ENCODE peak calls at places on chromosomes 1 and 21, in seven cellular contexts. A, K, I, W, F, M and B are unnamed samples.
A peak's percentile ranks its signal among the peaks of the same experiment; 100 is the strongest.

GRCh38 chr21:41750051-41750450 is 16.8 kb downstream of the RIPK4 start:
- DNase-seq in A (no peak), M (no peak), F (no peak), I (no peak), W (no peak), K (no peak), B (no peak)

GRCh38 chr1:228471762-228472398 is 15.3 kb upstream of the RNF187 start:
- DNase-seq in A (no peak), W (peak; percentile 85), K (peak; percentile 74), M (no peak), F (no peak), I (peak; percentile 66), B (peak; percentile 68)

GRCh38 chr1:23581219-23581618 is 21.9 kb upstream of the ID3 start:
- DNase-seq in K (peak; percentile 86), W (peak; percentile 93), M (no peak), I (peak; percentile 31), A (no peak), F (peak; percentile 77), B (peak; percentile 96)

GRCh38 chr21:40516336-40516735 is 330.6 kb downstream of the DSCAM start:
- DNase-seq in W (no peak), I (no peak), M (no peak), K (no peak), A (peak; percentile 51), F (no peak), B (no peak)

GRCh38 chr1:207883104-207883651 is 27.7 kb downstream of the CD34 start:
- DNase-seq in M (no peak), K (no peak), F (no peak), I (no peak), A (no peak), W (no peak), B (no peak)

GRCh38 chr1:66399888-66400529 is 133.9 kb upstream of the SGIP1 start:
- DNase-seq in F (no peak), A (no peak), M (no peak), K (peak; percentile 42), W (peak; percentile 6), I (peak; percentile 18), B (peak; percentile 51)

GRCh38 chr1:62417351-62417999 is 19.4 kb upstream of the USP1 start:
- DNase-seq in A (no peak), F (no peak), M (no peak), W (peak; percentile 27), I (peak; percentile 25), K (peak; percentile 34), B (no peak)

GRCh38 chr1:204858381-204858821 is 12.3 kb upstream of the NFASC start:
- DNase-seq in W (no peak), I (peak; percentile 18), M (no peak), F (no peak), A (no peak), K (no peak), B (no peak)

GRCh38 chr1:29417971-29418370 is 181.6 kb downstream of the PTPRU start:
- DNase-seq in A (no peak), K (no peak), I (no peak), W (no peak), M (peak; percentile 26), F (no peak), B (no peak)

GRCh38 chr1:92577251-92577895 is 90.6 kb upstream of the GFI1 start:
- DNase-seq in I (peak; percentile 61), A (no peak), M (no peak), W (peak; percentile 68), K (peak; percentile 69), F (no peak), B (peak; percentile 26)

GRCh38 chr1:171884475-171884874 is 43.2 kb downstream of the DNM3 start:
- DNase-seq in I (no peak), A (no peak), K (no peak), W (no peak), M (no peak), F (no peak), B (no peak)

GRCh38 chr1:34037856-34038255 is 127.2 kb downstream of the CSMD2 start:
- DNase-seq in W (no peak), I (no peak), F (no peak), K (no peak), A (no peak), M (no peak), B (no peak)

GRCh38 chr1:1531947-1532346 is 8.5 kb downstream of the TMEM240 start:
- DNase-seq in K (no peak), I (no peak), A (no peak), W (no peak), M (no peak), F (no peak), B (no peak)

GRCh38 chr21:39681845-39682244 is 63.1 kb upstream of the IGSF5 start:
- DNase-seq in A (no peak), F (no peak), W (peak; percentile 96), K (peak; percentile 4), M (no peak), I (peak; percentile 68), B (peak; percentile 66)

GRCh38 chr1:93779540-93780121 is 98.0 kb upstream of the BCAR3 start:
- DNase-seq in M (no peak), W (peak; percentile 91), I (peak; percentile 80), F (no peak), A (no peak), K (peak; percentile 96), B (peak; percentile 66)

GRCh38 chr1:172874950-172875349 is 175.8 kb downstream of the TNFSF18 start:
- DNase-seq in F (no peak), K (no peak), W (no peak), A (no peak), M (no peak), I (no peak), B (no peak)

GRCh38 chr1:24318238-24318987 is 744 bp upstream of the GRHL3 start:
- DNase-seq in F (no peak), W (peak; percentile 63), I (peak; percentile 49), A (no peak), K (peak; percentile 19), M (no peak), B (peak; percentile 33)

GRCh38 chr1:81808760-81809159 is 8.0 kb downstream of the ADGRL2 start:
- DNase-seq in W (peak; percentile 29), K (peak; percentile 37), A (no peak), M (no peak), I (no peak), F (no peak), B (no peak)

GRCh38 chr1:235703516-235703915 is 53.9 kb upstream of the GNG4 start:
- DNase-seq in W (peak; percentile 56), A (no peak), K (peak; percentile 68), M (no peak), I (peak; percentile 35), F (no peak), B (peak; percentile 21)

GRCh38 chr21:42629856-42630410 is 23.5 kb upstream of the PDE9A start:
- DNase-seq in A (no peak), M (peak; percentile 46), K (no peak), I (no peak), F (peak; percentile 48), W (no peak), B (no peak)

GRCh38 chr1:32886828-32887414 is 630 bp downstream of the HPCA start:
- DNase-seq in F (no peak), I (no peak), K (no peak), M (no peak), A (no peak), W (no peak), B (no peak)
- H3K4me3 ChIP-seq in F (no peak overlapping the region), I (no peak overlapping the region), K (no peak overlapping the region), M (no peak overlapping the region), A (no peak overlapping the region), W (no peak overlapping the region), B (no peak overlapping the region)

DNA sequence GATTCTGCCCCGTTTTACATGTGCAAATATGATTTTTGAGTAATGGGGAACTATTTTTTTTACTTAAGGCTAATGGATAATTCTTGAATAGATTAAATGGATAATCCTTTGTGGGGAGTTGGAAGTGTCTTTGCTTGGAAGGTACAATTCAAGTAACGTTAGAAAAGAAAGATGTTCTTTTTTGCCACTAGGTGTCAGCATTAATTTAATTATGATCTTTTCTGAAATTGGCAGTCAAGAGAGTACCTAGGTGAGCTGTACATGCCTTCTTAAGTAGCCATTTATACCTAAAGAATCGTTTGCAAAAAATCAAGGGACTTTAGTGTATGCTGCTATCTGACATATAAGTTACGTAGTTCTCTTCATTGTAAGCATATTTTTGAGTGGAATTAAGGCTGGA is 2.2 kb downstream of the FBXO28 start:
- DNase-seq in I (peak; percentile 68), F (no peak), K (peak; percentile 74), M (no peak), A (no peak), W (peak; percentile 74), B (peak; percentile 69)
- TF ChIP-seq CTCF in I (peak; percentile 38), F (peak; percentile 5), K (no peak), M (peak; percentile 67), A (peak; percentile 47), W (peak; percentile 34), B (peak; percentile 46)

GRCh38 chr1:243421784-243422183 is 165.9 kb downstream of the SDCCAG8 start:
- DNase-seq in M (no peak), I (peak; percentile 71), F (no peak), W (peak; percentile 94), A (no peak), K (peak; percentile 71), B (peak; percentile 82)
- H3K4me3 ChIP-seq in M (no peak overlapping the region), I (no peak overlapping the region), F (no peak overlapping the region), W (peak overlapping the region; percentile 15), A (no peak overlapping the region), K (no peak overlapping the region), B (peak overlapping the region; percentile 21)

GRCh38 chr1:153968972-153969371 is 1.3 kb downstream of the CREB3L4 start:
- DNase-seq in M (no peak), A (no peak), F (peak; percentile 52), W (no peak), K (no peak), I (no peak), B (no peak)

GRCh38 chr1:153968400-153968799 is 698 bp downstream of the CREB3L4 start:
- DNase-seq in K (no peak), W (no peak), M (no peak), I (no peak), A (no peak), F (peak; percentile 79), B (no peak)

GRCh38 chr1:153970346-153970745 is 2.6 kb downstream of the CREB3L4 start:
- DNase-seq in A (no peak), I (no peak), K (no peak), F (peak; percentile 54), W (no peak), M (no peak), B (no peak)

GRCh38 chr1:153968000-153968363 is 280 bp downstream of the CREB3L4 start:
- DNase-seq in K (no peak), A (peak; percentile 48), W (no peak), I (no peak), M (peak; percentile 82), F (peak; percentile 86), B (no peak)

DNA sequence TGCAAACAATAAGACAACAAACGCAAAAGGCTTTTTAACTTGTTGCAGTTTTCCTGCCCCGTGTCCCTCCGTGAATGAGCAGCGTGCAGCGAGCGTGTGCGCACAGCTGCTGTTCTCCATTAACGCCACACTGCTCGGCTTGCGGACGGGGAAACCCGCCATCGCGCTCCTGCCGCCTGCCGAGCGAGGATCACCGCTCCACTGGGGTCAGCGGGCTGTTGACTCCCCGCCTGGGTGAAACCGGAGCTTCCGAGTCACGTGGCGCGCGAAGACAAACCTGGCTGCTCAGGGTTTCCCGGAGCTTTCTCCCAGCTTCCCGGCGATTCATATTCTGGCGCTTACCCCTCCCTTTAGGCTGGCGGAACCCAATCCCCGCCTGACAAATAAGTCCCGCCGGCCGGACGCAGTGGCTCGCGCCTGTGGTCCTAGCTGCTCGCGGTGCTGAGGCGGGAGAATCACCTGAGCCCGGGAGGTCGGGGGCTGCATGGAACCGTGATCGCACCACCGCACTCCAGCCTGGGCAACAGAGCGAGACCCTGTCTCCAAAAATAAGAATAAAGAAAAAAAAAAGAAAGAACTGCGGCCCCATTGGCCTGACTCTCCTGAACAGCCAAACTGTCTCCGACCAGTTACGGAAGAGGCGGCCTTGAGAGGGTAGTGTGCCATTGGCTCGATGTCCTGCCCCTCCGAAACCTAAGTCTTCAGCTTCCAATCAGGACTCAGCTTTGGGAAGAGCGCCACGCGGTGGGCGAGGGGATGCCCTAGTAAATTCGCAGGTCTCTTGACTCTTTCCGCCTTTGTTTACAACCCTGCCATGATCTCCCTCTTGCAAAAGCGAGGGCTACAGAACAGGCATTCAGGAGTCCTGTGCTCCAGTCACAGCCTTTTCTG is at the start of gene CREB3L4:
- DNase-seq in A (peak; percentile 94), M (peak; percentile 94), F (peak; percentile 96), K (peak; percentile 99), I (peak; percentile 99), W (peak; percentile 99), B (peak; percentile 99)
- TF ChIP-seq CTCF in A (peak; percentile 17), M (peak; percentile 55), F (no peak), K (peak; percentile 40), I (peak; percentile 32), W (peak; percentile 55), B (peak; percentile 45)